ENCODE peak calls at places on chromosomes 6 and 20, in six cellular contexts. D, M, F, V, L and K are unnamed samples.

GRCh38 chr6:148935705-148936306 is 189.0 kb downstream of the UST start:
- DNase-seq in D (no peak), M (peak), F (no peak), V (no peak), L (peak), K (peak)

GRCh38 chr20:39069976-39070375 is 107.8 kb downstream of the DHX35 start:
- DNase-seq in M (peak), V (no peak), L (no peak), D (no peak), F (no peak), K (no peak)

GRCh38 chr6:129634411-129635230 is 75.4 kb downstream of the ARHGAP18 start:
- DNase-seq in L (no peak), V (no peak), F (no peak), D (no peak), M (peak), K (peak)

GRCh38 chr6:42916288-42916687 is 435 bp downstream of the PTCRA start:
- DNase-seq in F (no peak), D (no peak), V (no peak), M (no peak), L (no peak), K (no peak)

GRCh38 chr6:40343887-40344565 is 243.1 kb downstream of the LRFN2 start:
- DNase-seq in D (peak), L (no peak), V (no peak), F (peak), M (no peak), K (no peak)

GRCh38 chr6:28811873-28812272 is 111.9 kb downstream of the TRIM27 start:
- DNase-seq in F (no peak), D (no peak), M (peak), L (no peak), V (no peak), K (peak)

GRCh38 chr6:37820713-37821069 is 1.2 kb downstream of the ZFAND3 start:
- DNase-seq in L (no peak), D (no peak), V (no peak), M (no peak), F (no peak), K (peak)

GRCh38 chr20:51570755-51571469 is 28.4 kb upstream of the NFATC2 start:
- DNase-seq in M (peak), D (no peak), L (no peak), V (no peak), F (no peak), K (no peak)

GRCh38 chr6:109297719-109298118 is 84.5 kb downstream of the CD164 start:
- DNase-seq in L (no peak), M (no peak), F (no peak), D (no peak), V (no peak), K (no peak)

GRCh38 chr20:3674447-3674846 is 7.4 kb downstream of the ADAM33 start:
- DNase-seq in D (no peak), M (no peak), L (no peak), V (no peak), F (no peak), K (no peak)

GRCh38 chr20:25022680-25023079 is 30.1 kb upstream of the APMAP start:
- DNase-seq in V (no peak), M (no peak), L (no peak), F (no peak), D (no peak), K (no peak)

GRCh38 chr20:63065911-63066310 is 59.1 kb upstream of the BHLHE23 start:
- DNase-seq in F (no peak), L (no peak), V (no peak), D (no peak), M (no peak), K (no peak)

GRCh38 chr6:8819446-8819845 is 384.1 kb upstream of the SLC35B3 start:
- DNase-seq in V (no peak), M (no peak), D (no peak), L (no peak), F (no peak), K (no peak)

GRCh38 chr20:22560817-22561216 is 23.6 kb downstream of the FOXA2 start:
- DNase-seq in D (peak), M (no peak), L (no peak), F (no peak), V (no peak), K (no peak)

GRCh38 chr6:169702640-169703246 is 817 bp downstream of the C6orf120 start:
- DNase-seq in D (no peak), M (peak), V (no peak), L (no peak), F (no peak), K (no peak)

GRCh38 chr6:166970776-166971175 is 14.4 kb upstream of the RNASET2 start:
- DNase-seq in M (no peak), L (no peak), F (no peak), V (no peak), D (no peak), K (no peak)
- H4K91ac ChIP-seq in M (no peak), L (no peak), F (no peak), V (no peak), D (no peak), K (no peak)

GRCh38 chr6:153997221-153997620 is 41.8 kb upstream of the OPRM1 start:
- DNase-seq in F (no peak), V (no peak), M (no peak), L (no peak), D (no peak), K (no peak)

GRCh38 chr6:154001494-154002285 is 37.4 kb upstream of the OPRM1 start:
- DNase-seq in V (no peak), D (no peak), F (no peak), L (no peak), M (no peak), K (no peak)

GRCh38 chr6:154002894-154003293 is 36.1 kb upstream of the OPRM1 start:
- DNase-seq in M (no peak), D (no peak), F (no peak), V (no peak), L (no peak), K (no peak)
- H4K91ac ChIP-seq in M (no peak), D (no peak), F (no peak), V (no peak), L (no peak), K (no peak)

DNA sequence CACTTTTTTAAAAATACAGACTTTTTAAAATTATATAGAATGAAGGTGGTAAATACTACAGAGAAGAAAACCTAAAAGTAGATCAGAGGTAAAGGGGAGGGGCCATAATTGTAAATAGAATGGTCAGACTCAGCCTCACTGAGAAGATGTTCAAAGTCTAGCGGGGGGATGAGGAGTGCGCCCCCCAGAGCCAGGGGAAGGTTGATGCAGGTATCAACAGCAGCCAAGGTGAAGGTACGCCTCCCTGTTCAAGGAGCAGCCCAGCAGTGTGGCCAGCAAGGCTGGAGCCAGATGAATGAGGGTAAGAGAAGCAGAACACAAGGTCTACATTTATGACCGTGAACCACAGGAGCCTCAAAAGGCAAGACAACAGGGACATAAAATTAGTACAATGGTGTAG is 204.1 kb downstream of the PTPRT start:
- DNase-seq in F (no peak), M (no peak), L (no peak), V (no peak), D (no peak), K (no peak)
- H4K91ac ChIP-seq in F (no peak), M (no peak), L (no peak), V (no peak), D (no peak), K (no peak)

GRCh38 chr6:123430966-123431365 is 205.8 kb downstream of the TRDN start:
- DNase-seq in D (no peak), F (no peak), V (no peak), M (no peak), L (no peak), K (no peak)
- H4K91ac ChIP-seq in D (no peak), F (no peak), V (no peak), M (no peak), L (no peak), K (no peak)

GRCh38 chr6:27767851-27768250 is 144.3 kb downstream of the OR2B2 start:
- DNase-seq in V (no peak), F (no peak), D (peak), M (no peak), L (no peak), K (no peak)
- H4K91ac ChIP-seq in V (no peak), F (no peak), D (no peak), M (no peak), L (no peak), K (no peak)

GRCh38 chr6:91181416-91181815 is 594.5 kb upstream of the MAP3K7 start:
- DNase-seq in L (peak), F (no peak), V (no peak), M (no peak), D (no peak), K (no peak)
- H4K91ac ChIP-seq in L (no peak), F (no peak), V (no peak), M (no peak), D (no peak), K (no peak)